ENCODE peak calls at places on chromosome 15, in five cellular contexts. T, O, R, D and C are unnamed samples.

GRCh38 chr15:74302821-74303359 is 64.6 kb downstream of the CYP11A1 start:
- DNase-seq in T (peak; percentile 42), O (no peak), R (peak; percentile 72), D (no peak), C (peak; percentile 37)

GRCh38 chr15:73387507-73388255 is 18.9 kb upstream of the HCN4 start:
- DNase-seq in T (no peak), O (no peak), R (no peak), D (no peak), C (no peak)

GRCh38 chr15:95025924-95026728 is 794.8 kb downstream of the MCTP2 start:
- DNase-seq in T (no peak), O (peak; percentile 60), R (peak; percentile 35), D (peak; percentile 29), C (no peak)

GRCh38 chr15:31062965-31063355 is 38.6 kb downstream of the TRPM1 start:
- DNase-seq in T (no peak), O (no peak), R (no peak), D (peak; percentile 47), C (no peak)

GRCh38 chr15:25333049-25333448 is 105.8 kb downstream of the UBE3A start:
- DNase-seq in T (no peak), O (no peak), R (no peak), D (no peak), C (no peak)

GRCh38 chr15:41079717-41080116 is 36.4 kb downstream of the INO80 start:
- DNase-seq in T (no peak), O (no peak), R (no peak), D (no peak), C (no peak)

GRCh38 chr15:47332481-47332880 is 384.8 kb upstream of the SEMA6D start:
- DNase-seq in T (no peak), O (no peak), R (no peak), D (no peak), C (no peak)

GRCh38 chr15:52383100-52383588 is 87.5 kb upstream of the MYO5C start:
- DNase-seq in T (no peak), O (no peak), R (no peak), D (no peak), C (no peak)

GRCh38 chr15:52076889-52077781 is 35.4 kb downstream of the BCL2L10 start:
- DNase-seq in T (no peak), O (no peak), R (no peak), D (no peak), C (no peak)

GRCh38 chr15:40904552-40905201 is 10.4 kb downstream of the VPS18 start:
- DNase-seq in T (no peak), O (no peak), R (no peak), D (no peak), C (no peak)